ENCODE peak calls at places on chromosomes 1 and 21, in nine cellular contexts. Y is colonic mucosa, G is PC-9, R is fibroblast of lung, Q is sigmoid colon, O is astrocyte, K is IMR-90, X is A549, E is heart left ventricle. S is an unnamed sample.

GRCh38 chr1:185144233-185144632 is 12.5 kb downstream of the TRMT1L start:
- DNase-seq in Y (no peak), G (no peak), R (peak; percentile 62), Q (no peak), O (peak; percentile 45), K (peak; percentile 65), X (no peak), E (no peak), S (no peak)

GRCh38 chr1:83856381-83856780 is 142.6 kb downstream of the TTLL7 start:
- DNase-seq in Y (no peak), G (no peak), R (no peak), Q (no peak), O (no peak), K (no peak), X (no peak), E (no peak), S (no peak)

GRCh38 chr1:226827968-226828513 is 42.4 kb upstream of the PSEN2 start:
- DNase-seq in Y (peak; percentile 97), G (peak; percentile 73), R (peak; percentile 88), Q (peak; percentile 98), O (peak; percentile 78), K (peak; percentile 93), X (peak; percentile 94), E (peak; percentile 94), S (peak; percentile 96)

GRCh38 chr1:101532392-101532791 is 295.6 kb downstream of the S1PR1 start:
- DNase-seq in Y (no peak), G (no peak), R (no peak), Q (no peak), O (no peak), K (no peak), X (no peak), E (no peak), S (no peak)

GRCh38 chr1:43538143-43538487 is 7.4 kb downstream of the PTPRF start:
- DNase-seq in Y (no peak), G (no peak), R (no peak), Q (no peak), O (no peak), K (no peak), X (no peak), E (no peak), S (peak; percentile 23)

GRCh38 chr1:89974701-89975470 is 20.0 kb upstream of the ZNF326 start:
- DNase-seq in Y (no peak), G (peak; percentile 99), R (peak; percentile 90), Q (no peak), O (peak; percentile 86), K (peak; percentile 80), X (peak; percentile 78), E (no peak), S (no peak)

GRCh38 chr1:167666416-167666815 is 36.4 kb downstream of the RCSD1 start:
- DNase-seq in Y (no peak), G (no peak), R (peak; percentile 50), Q (no peak), O (peak; percentile 32), K (peak; percentile 45), X (no peak), E (peak; percentile 63), S (no peak)

GRCh38 chr1:239999170-239999569 is 92.5 kb upstream of the FMN2 start:
- DNase-seq in Y (no peak), G (no peak), R (no peak), Q (no peak), O (no peak), K (no peak), X (no peak), E (no peak), S (no peak)

GRCh38 chr1:35808376-35809155 is 750 bp downstream of the AGO4 start:
- DNase-seq in Y (peak; percentile 38), G (no peak), R (peak; percentile 22), Q (peak; percentile 64), O (peak; percentile 4), K (no peak), X (peak; percentile 14), E (peak; percentile 50), S (peak; percentile 77)

GRCh38 chr21:46002841-46003574 is 21.4 kb downstream of the COL6A1 start:
- DNase-seq in Y (peak; percentile 16), G (no peak), R (no peak), Q (peak; percentile 74), O (no peak), K (no peak), X (no peak), E (peak; percentile 18), S (peak; percentile 41)

GRCh38 chr1:172460177-172460576 is 16.3 kb upstream of the PIGC start:
- DNase-seq in Y (no peak), G (peak; percentile 57), R (no peak), Q (no peak), O (no peak), K (no peak), X (peak; percentile 49), E (no peak), S (no peak)

GRCh38 chr1:218384576-218384975 is 39.4 kb downstream of the TGFB2 start:
- DNase-seq in Y (no peak), G (no peak), R (peak; percentile 79), Q (no peak), O (peak; percentile 70), K (peak; percentile 65), X (peak; percentile 44), E (no peak), S (no peak)

GRCh38 chr21:41816583-41817165 is 49.8 kb upstream of the RIPK4 start:
- DNase-seq in Y (peak; percentile 64), G (no peak), R (peak; percentile 42), Q (peak; percentile 82), O (peak; percentile 17), K (peak; percentile 46), X (peak; percentile 40), E (peak; percentile 66), S (no peak)

GRCh38 chr1:91699339-91699970 is 186.5 kb downstream of the TGFBR3 start:
- DNase-seq in Y (no peak), G (no peak), R (peak; percentile 12), Q (no peak), O (no peak), K (peak; percentile 87), X (no peak), E (peak; percentile 44), S (no peak)
- H3K4me1 ChIP-seq in Y (no peaks in the 10 kb centered on the region), G (peaks cover 22% of the 10 kb centered on the region), R (peaks cover 25% of the 10 kb centered on the region), Q (no peaks in the 10 kb centered on the region), O (no peaks in the 10 kb centered on the region), K (peaks cover 17% of the 10 kb centered on the region), X (peaks cover 10% of the 10 kb centered on the region), E (peaks cover 54% of the 10 kb centered on the region), S (peaks cover 32% of the 10 kb centered on the region)

DNA sequence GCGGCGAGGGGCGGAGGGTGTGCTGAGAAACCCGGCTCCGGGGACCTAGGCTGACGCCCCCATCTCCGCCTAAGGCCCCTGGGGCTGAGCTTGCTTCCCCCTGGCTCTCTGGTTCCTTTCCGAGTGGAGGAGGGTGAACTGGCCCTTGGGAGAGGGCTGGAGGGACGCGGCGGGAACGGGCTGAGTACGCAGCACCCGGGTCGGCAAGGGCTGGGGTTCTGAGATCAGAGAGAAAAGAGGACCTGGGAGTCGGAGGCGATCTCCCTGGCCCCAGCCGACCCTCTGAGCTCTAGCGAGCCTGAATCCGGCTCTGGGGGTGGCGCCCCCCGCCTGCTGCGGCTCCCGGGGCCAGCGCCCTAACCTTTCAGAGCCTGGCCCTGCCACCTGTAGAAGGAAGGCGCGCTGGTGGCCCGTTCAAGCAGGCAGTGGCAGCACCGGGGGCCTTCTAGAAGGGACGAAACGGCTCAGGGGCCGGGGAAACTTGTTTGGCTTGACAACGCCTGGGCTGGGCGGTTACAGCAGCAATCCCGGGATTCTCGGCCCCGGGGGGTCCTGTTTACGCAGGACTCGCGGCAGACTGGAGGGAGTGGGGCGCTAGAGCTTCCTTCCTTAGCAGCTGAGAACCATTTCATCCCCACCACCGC is 270.9 kb downstream of the FOXD2 start:
- DNase-seq in Y (peak; percentile 51), G (no peak), R (peak; percentile 14), Q (peak; percentile 57), O (no peak), K (no peak), X (peak; percentile 23), E (no peak), S (no peak)
- H3K27ac ChIP-seq in Y (peak overlapping the region; percentile 60), G (no peak overlapping the region), R (no peak overlapping the region), Q (no peak overlapping the region), O (no peak overlapping the region), K (no peak overlapping the region), X (peak overlapping the region; percentile 69), E (peak overlapping the region; percentile 19), S (no peak overlapping the region)

DNA sequence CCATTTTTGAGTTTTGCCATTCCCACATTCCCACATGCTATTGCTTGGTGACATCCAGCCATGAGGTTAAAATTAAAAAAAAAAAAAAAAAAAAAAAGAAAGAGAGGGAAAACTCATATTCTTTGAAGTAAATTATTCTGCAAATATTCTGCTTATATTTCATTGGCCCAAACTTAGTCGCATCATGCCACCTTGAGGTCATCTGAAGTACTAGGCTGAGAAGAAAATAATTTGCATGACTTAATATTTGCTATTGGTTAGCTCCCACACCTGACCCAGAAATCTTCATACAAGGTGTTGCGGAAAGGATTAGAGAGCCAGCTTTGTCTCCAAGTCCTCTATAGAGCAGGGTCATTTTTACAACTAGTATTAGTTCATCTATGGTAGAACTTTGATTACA is 2206.0 kb downstream of the MRPL39 start:
- DNase-seq in Y (no peak), G (no peak), R (no peak), Q (no peak), O (no peak), K (no peak), X (peak; percentile 0), E (no peak), S (no peak)
- TF ChIP-seq CTCF in Y (no peak), G (peak; percentile 41), R (no peak), Q (no peak), O (no peak), K (no peak), X (no peak), E (no peak), S (no peak)

GRCh38 chr1:155010211-155010918 is 7.8 kb downstream of the ZBTB7B start:
- DNase-seq in Y (peak; percentile 37), G (no peak), R (no peak), Q (no peak), O (no peak), K (no peak), X (no peak), E (no peak), S (no peak)

GRCh38 chr1:155008015-155008941 is 5.7 kb downstream of the ZBTB7B start:
- DNase-seq in Y (peak; percentile 76), G (no peak), R (no peak), Q (no peak), O (no peak), K (no peak), X (no peak), E (no peak), S (no peak)

GRCh38 chr1:155009742-155010141 is 7.1 kb downstream of the ZBTB7B start:
- DNase-seq in Y (no peak), G (no peak), R (no peak), Q (no peak), O (no peak), K (no peak), X (no peak), E (no peak), S (no peak)

GRCh38 chr1:155011004-155011416 is 8.4 kb downstream of the ZBTB7B start:
- DNase-seq in Y (no peak), G (no peak), R (no peak), Q (no peak), O (no peak), K (no peak), X (no peak), E (no peak), S (no peak)

DNA sequence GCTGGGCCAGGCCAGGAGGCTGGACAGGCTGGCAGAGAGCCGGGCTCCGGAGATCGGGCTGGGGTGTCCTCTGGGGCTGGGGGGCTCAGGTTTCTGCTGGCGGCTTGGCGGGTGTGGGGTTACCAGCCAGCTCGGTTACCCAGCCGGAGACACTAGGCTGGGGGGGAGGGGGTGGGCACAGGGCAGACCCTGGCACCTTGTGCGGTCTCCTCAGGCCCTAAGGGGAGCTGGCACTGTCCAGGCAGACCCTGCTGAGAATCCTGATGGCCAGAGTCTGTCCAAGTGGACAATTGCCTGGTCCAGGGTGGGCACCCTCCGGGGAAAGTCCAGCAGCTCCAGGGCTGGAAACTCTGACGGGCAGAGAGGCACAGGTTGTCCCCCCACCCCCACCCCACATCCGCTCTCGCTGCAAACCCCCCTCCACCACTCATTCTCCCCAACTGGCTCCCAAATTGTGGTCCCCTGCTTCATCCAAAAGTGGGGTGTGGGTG is 6.7 kb downstream of the ZBTB7B start:
- DNase-seq in Y (no peak), G (no peak), R (no peak), Q (no peak), O (no peak), K (no peak), X (no peak), E (no peak), S (no peak)
- H3K4me1 ChIP-seq in Y (peaks cover 62% of the 10 kb centered on the region), G (peaks cover 9% of the 10 kb centered on the region), R (peaks cover 12% of the 10 kb centered on the region), Q (no peaks in the 10 kb centered on the region), O (peaks cover 13% of the 10 kb centered on the region), K (peaks cover 14% of the 10 kb centered on the region), X (peaks cover 100% of the 10 kb centered on the region), E (peaks cover 91% of the 10 kb centered on the region), S (peaks cover 97% of the 10 kb centered on the region)

S was measured in lower lobe of right lung.